ENCODE peak calls at places on chromosomes 6 and 20, in eight cellular contexts. U is neuronal stem cell, Q is AG04450, B is heart right ventricle, P is dorsolateral prefrontal cortex, E is psoas muscle, L is PC-3, O is ascending aorta. T is an unnamed sample.

GRCh38 chr20:35300469-35301262 is 8.4 kb upstream of the FAM83C start:
- DNase-seq in L (no peak), Q (no peak), U (no peak), P (no peak), O (no peak), B (no peak), E (no peak), T (no peak)

GRCh38 chr6:166411271-166411670 is 28.5 kb upstream of the MPC1 start:
- DNase-seq in Q (no peak), E (no peak), O (no peak), U (no peak), P (no peak), L (no peak), B (no peak), T (no peak)

GRCh38 chr6:154474636-154475428 is 35.7 kb downstream of the CNKSR3 start:
- DNase-seq in B (no peak), Q (no peak), P (no peak), U (no peak), O (peak; percentile 51), L (peak; percentile 51), E (no peak), T (peak; percentile 76)

GRCh38 chr6:162198072-162198471 is 529.5 kb downstream of the PRKN start:
- DNase-seq in O (no peak), B (no peak), P (no peak), E (no peak), L (no peak), Q (no peak), U (no peak), T (no peak)

GRCh38 chr20:23350855-23351838 is 556 bp downstream of the NXT1 start:
- DNase-seq in L (peak; percentile 57), U (no peak), Q (no peak), O (peak; percentile 33), E (peak; percentile 75), P (peak; percentile 58), B (no peak), T (peak; percentile 53)

GRCh38 chr6:39111280-39111679 is 3.7 kb downstream of the SAYSD1 start:
- DNase-seq in O (no peak), L (no peak), Q (no peak), U (no peak), B (no peak), E (no peak), P (no peak), T (no peak)

GRCh38 chr20:14724036-14724435 is 386.6 kb upstream of the FLRT3 start:
- DNase-seq in O (no peak), Q (no peak), P (no peak), L (no peak), B (no peak), U (no peak), E (no peak), T (no peak)

GRCh38 chr20:20184149-20184548 is 131.8 kb downstream of the CFAP61 start:
- DNase-seq in E (no peak), L (no peak), P (no peak), U (no peak), B (no peak), Q (no peak), O (no peak), T (no peak)

GRCh38 chr6:56359201-56359899 is 112.0 kb upstream of the COL21A1 start:
- DNase-seq in P (peak; percentile 54), Q (peak; percentile 58), U (peak; percentile 75), B (no peak), E (no peak), L (peak; percentile 84), O (no peak), T (peak; percentile 72)

GRCh38 chr6:130537447-130537846 is 171.6 kb downstream of the TMEM200A start:
- DNase-seq in Q (no peak), U (no peak), P (no peak), O (no peak), B (no peak), L (no peak), E (no peak), T (no peak)

GRCh38 chr6:120875900-120876299 is 458.4 kb downstream of the TBC1D32 start:
- DNase-seq in B (no peak), P (no peak), O (no peak), L (no peak), Q (no peak), U (no peak), E (no peak), T (no peak)

GRCh38 chr20:23582293-23582692 is 14.0 kb upstream of the CST9L start:
- DNase-seq in L (no peak), P (no peak), O (no peak), E (no peak), U (no peak), Q (no peak), B (no peak), T (no peak)

GRCh38 chr6:161369339-161369738 is 95.5 kb upstream of the AGPAT4 start:
- DNase-seq in P (no peak), B (no peak), L (peak; percentile 86), Q (peak; percentile 44), E (no peak), U (no peak), O (no peak), T (peak; percentile 93)

GRCh38 chr6:28824793-28825731 is 98.7 kb downstream of the TRIM27 start:
- DNase-seq in O (no peak), L (no peak), B (no peak), U (no peak), Q (no peak), E (no peak), P (no peak), T (no peak)

GRCh38 chr6:154993026-154993425 is 2.1 kb upstream of the TIAM2 start:
- DNase-seq in Q (no peak), E (no peak), B (no peak), P (no peak), L (no peak), U (no peak), O (no peak), T (no peak)

GRCh38 chr6:95518630-95519227 is 58.6 kb upstream of the MANEA start:
- DNase-seq in L (no peak), E (no peak), Q (no peak), P (no peak), U (no peak), O (no peak), B (no peak), T (no peak)

GRCh38 chr6:71299541-71300470 is 11.2 kb downstream of the OGFRL1 start:
- DNase-seq in Q (no peak), L (peak; percentile 83), P (no peak), B (no peak), U (no peak), O (no peak), E (no peak), T (no peak)

GRCh38 chr6:163302747-163303146 is 111.8 kb upstream of the QKI start:
- DNase-seq in B (no peak), E (no peak), U (no peak), P (no peak), Q (no peak), O (no peak), L (no peak), T (peak; percentile 85)

GRCh38 chr6:83221886-83222479 is 28.8 kb downstream of the RWDD2A start:
- DNase-seq in B (no peak), O (no peak), Q (no peak), U (peak; percentile 29), P (no peak), L (peak; percentile 57), E (no peak), T (no peak)

DNA sequence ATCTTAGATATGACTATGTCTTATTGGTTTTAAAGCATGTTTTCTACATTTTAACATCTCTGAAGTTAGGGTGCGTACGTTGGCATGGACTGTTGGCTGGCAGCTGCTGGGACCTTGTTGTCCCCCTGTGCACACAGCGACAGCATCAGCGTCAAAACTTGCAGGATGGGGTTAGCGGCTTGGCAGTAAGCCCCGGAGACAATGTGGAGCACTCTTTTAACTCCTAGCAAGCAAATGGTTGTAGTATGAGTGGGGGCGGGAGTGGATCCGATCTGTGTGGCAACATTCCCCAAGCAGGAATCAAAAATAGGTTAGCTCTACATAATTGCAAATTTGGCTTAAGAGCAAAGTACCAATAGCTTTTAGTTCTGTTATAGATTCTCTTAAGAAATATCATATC is 70.1 kb downstream of the NRN1 start:
- DNase-seq in L (no peak), P (no peak), B (no peak), Q (no peak), E (no peak), O (no peak), U (no peak), T (no peak)
- H3K4me3 ChIP-seq in L (no peak overlapping the region), P (no peak overlapping the region), B (no peak overlapping the region), Q (no peak overlapping the region), E (no peak overlapping the region), O (no peak overlapping the region), U (no peak overlapping the region), T (no peak overlapping the region)

DNA sequence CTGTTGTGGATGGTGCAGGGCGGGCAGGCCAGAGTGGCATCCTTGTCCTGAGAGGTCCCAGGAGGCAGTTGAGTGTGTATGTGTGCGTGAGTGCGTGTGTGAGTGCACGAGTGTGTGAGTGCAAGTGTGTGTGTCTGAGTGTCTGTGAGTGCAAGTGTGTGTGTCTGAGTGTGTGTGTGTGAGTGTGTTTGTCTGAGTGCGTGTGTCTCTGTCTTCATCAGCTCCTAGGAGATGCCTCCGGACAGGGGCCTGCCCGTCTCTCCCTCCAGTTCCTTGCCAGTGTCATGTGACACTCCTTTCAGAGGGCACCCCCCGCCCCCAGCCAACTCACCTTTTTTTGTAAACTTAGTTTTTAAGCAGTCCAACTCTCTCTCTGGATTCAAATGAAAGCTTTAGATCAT is 12.3 kb downstream of the IGF2R start:
- DNase-seq in Q (no peak), U (no peak), B (no peak), E (no peak), L (no peak), O (no peak), P (no peak), T (no peak)
- H3K27ac ChIP-seq in Q (peak overlapping the region; percentile 82), U (no peak overlapping the region), B (peak overlapping the region; percentile 75), E (peak overlapping the region; percentile 90), L (no peak overlapping the region), O (peak overlapping the region; percentile 65), P (peak overlapping the region; percentile 49), T (peak overlapping the region; percentile 68)

DNA sequence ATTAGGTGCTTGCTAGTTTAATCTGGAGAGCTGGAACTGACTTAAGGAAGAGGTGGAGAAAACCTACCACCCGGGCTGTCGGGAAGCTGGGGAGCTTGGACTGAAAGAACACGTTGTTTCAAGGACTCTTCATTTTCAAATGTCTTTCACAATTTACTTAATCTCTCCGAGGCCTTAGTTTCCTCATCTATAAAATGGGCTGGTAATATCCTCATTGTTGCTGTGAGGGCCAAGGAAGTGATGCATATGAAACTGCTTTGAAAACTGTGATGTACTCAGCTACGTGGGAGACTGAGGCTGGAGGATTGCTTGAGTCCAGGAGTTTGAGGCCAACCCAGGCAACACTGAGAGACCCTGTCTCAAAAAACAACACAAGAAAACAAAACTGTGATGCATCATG is 36.7 kb upstream of the NKX2-2 start:
- DNase-seq in P (no peak), B (no peak), O (no peak), Q (no peak), U (no peak), L (no peak), E (no peak), T (no peak)
- H3K4me3 ChIP-seq in P (no peak overlapping the region), B (no peak overlapping the region), O (no peak overlapping the region), Q (no peak overlapping the region), U (no peak overlapping the region), L (no peak overlapping the region), E (no peak overlapping the region), T (no peak overlapping the region)

GRCh38 chr6:131548441-131548840 is 24.6 kb upstream of the ARG1 start:
- DNase-seq in P (no peak), U (no peak), L (no peak), Q (no peak), B (no peak), O (no peak), E (no peak), T (no peak)

GRCh38 chr6:131547524-131547923 is 25.5 kb upstream of the ARG1 start:
- DNase-seq in E (no peak), P (no peak), B (no peak), L (no peak), U (no peak), O (no peak), Q (no peak), T (no peak)

GRCh38 chr6:131545317-131545716 is 27.7 kb upstream of the ARG1 start:
- DNase-seq in O (no peak), P (no peak), E (no peak), B (no peak), Q (no peak), U (no peak), L (no peak), T (no peak)
- H3K27ac ChIP-seq in O (no peak overlapping the region), P (no peak overlapping the region), E (no peak overlapping the region), B (no peak overlapping the region), Q (no peak overlapping the region), U (no peak overlapping the region), L (no peak overlapping the region), T (no peak overlapping the region)

T was measured in brain microvascular endothelial cell.